ENCODE peak calls at places on chromosome 22, in nine cellular contexts. D, E, F, J, Z, K, C, T and L are unnamed samples.

GRCh38 chr22:29816539-29816938 is 21.5 kb downstream of the ASCC2 start:
- DNase-seq in C (no peak), E (no peak), F (no peak), K (no peak), T (peak), D (no peak), Z (no peak), J (no peak), L (no peak)

GRCh38 chr22:23655891-23656475 is 23.9 kb upstream of the DRICH1 start:
- DNase-seq in C (no peak), K (no peak), F (no peak), J (no peak), E (no peak), D (no peak), T (no peak), Z (no peak), L (no peak)

GRCh38 chr22:36369922-36370781 is 17.6 kb downstream of the MYH9 start:
- DNase-seq in D (peak), T (peak), Z (peak), E (peak), K (peak), J (peak), C (no peak), F (peak), L (peak)

GRCh38 chr22:44567846-44568493 is 69.9 kb upstream of the RTL6 start:
- DNase-seq in J (peak), F (peak), Z (peak), C (peak), E (peak), T (no peak), D (peak), K (peak), L (peak)

GRCh38 chr22:31652129-31652528 is 9.9 kb downstream of the PISD start:
- DNase-seq in E (no peak), C (no peak), Z (no peak), J (no peak), K (no peak), F (no peak), D (no peak), T (no peak), L (no peak)

GRCh38 chr22:40273319-40273718 is 73.0 kb upstream of the ADSL start:
- DNase-seq in T (no peak), D (no peak), E (no peak), J (no peak), K (no peak), Z (no peak), F (no peak), C (no peak), L (no peak)

GRCh38 chr22:41913040-41913719 is 1.7 kb downstream of the SHISA8 start:
- DNase-seq in E (no peak), C (no peak), Z (no peak), K (no peak), D (no peak), F (no peak), J (no peak), T (no peak), L (no peak)

GRCh38 chr22:49614966-49615965 is 212.4 kb downstream of the BRD1 start:
- DNase-seq in Z (no peak), T (no peak), F (no peak), K (no peak), J (no peak), C (no peak), E (no peak), D (no peak), L (no peak)

GRCh38 chr22:50301581-50301991 is 5.9 kb downstream of the PLXNB2 start:
- DNase-seq in T (peak), F (no peak), C (no peak), K (peak), D (no peak), J (no peak), Z (peak), E (no peak), L (no peak)

GRCh38 chr22:30398685-30399680 is 2.2 kb downstream of the SEC14L2 start:
- DNase-seq in K (no peak), J (no peak), E (no peak), D (no peak), T (no peak), F (peak), Z (no peak), C (no peak), L (peak)

GRCh38 chr22:32876516-32876915 is 75.0 kb downstream of the TIMP3 start:
- DNase-seq in F (no peak), C (no peak), D (no peak), E (no peak), Z (no peak), J (no peak), T (no peak), K (no peak), L (no peak)

GRCh38 chr22:26174280-26174679 is 5.0 kb downstream of the SEZ6L start:
- DNase-seq in E (peak), C (no peak), T (no peak), Z (no peak), D (no peak), F (peak), J (no peak), K (peak), L (peak)

GRCh38 chr22:32119568-32120235 is 39.4 kb downstream of the C22orf42 start:
- DNase-seq in D (no peak), J (no peak), T (no peak), C (no peak), F (no peak), K (no peak), E (no peak), Z (no peak), L (no peak)

GRCh38 chr22:50705219-50705691 is 32.6 kb downstream of the SHANK3 start:
- DNase-seq in E (peak), F (no peak), T (peak), Z (peak), J (peak), C (peak), K (no peak), D (peak), L (no peak)

GRCh38 chr22:24938741-24939341 is 7.7 kb downstream of the LHFPL7 start:
- DNase-seq in C (no peak), Z (no peak), J (peak), D (peak), E (peak), F (peak), T (peak), K (peak), L (peak)

GRCh38 chr22:31897842-31898241 is 46.5 kb upstream of the YWHAH start:
- DNase-seq in Z (no peak), C (no peak), K (no peak), J (no peak), T (no peak), D (peak), F (peak), E (no peak), L (no peak)

GRCh38 chr22:38202437-38203089 is 769 bp downstream of the MAFF start:
- DNase-seq in K (peak), F (peak), C (no peak), E (peak), J (peak), D (peak), T (no peak), Z (peak), L (peak)

GRCh38 chr22:24506802-24507438 is 11.8 kb downstream of the UPB1 start:
- DNase-seq in Z (no peak), K (peak), F (peak), E (peak), T (peak), J (no peak), C (no peak), D (peak), L (peak)

GRCh38 chr22:44280665-44281188 is 32.0 kb downstream of the SHISAL1 start:
- DNase-seq in D (no peak), J (no peak), C (no peak), Z (no peak), E (no peak), F (no peak), K (no peak), T (no peak), L (no peak)

GRCh38 chr22:38219644-38220043 is 17.9 kb downstream of the MAFF start:
- DNase-seq in D (no peak), Z (no peak), C (no peak), K (no peak), F (no peak), J (no peak), E (no peak), T (no peak), L (no peak)

GRCh38 chr22:24134090-24134846 is 47.0 kb upstream of the SUSD2 start:
- DNase-seq in E (no peak), T (no peak), K (peak), C (no peak), F (no peak), D (no peak), J (no peak), Z (peak), L (no peak)

GRCh38 chr22:49601614-49602321 is 225.9 kb downstream of the BRD1 start:
- DNase-seq in C (no peak), E (no peak), F (no peak), D (no peak), K (no peak), T (no peak), Z (no peak), J (no peak), L (no peak)

GRCh38 chr22:30038219-30038618 is 42.0 kb upstream of the HORMAD2 start:
- DNase-seq in K (no peak), Z (peak), E (no peak), T (no peak), C (peak), F (peak), D (peak), J (peak), L (peak)